ENCODE peak calls at places on chromosomes 12 and 14, in six cellular contexts. A is stimulated activated CD4-positive, alpha-beta T cell treated with anti-CD3 and anti-CD28 coated beads, Interleukin-2, amount 100 ng/mL, for 4 hours; G is endodermal cell; U is sigmoid colon; E is myocyte; O is cardiac muscle cell. J is an unnamed sample.

GRCh38 chr12:76226397-76226796 is 121.8 kb downstream of the BBS10 start:
- DNase-seq in A (no peak), G (no peak), E (no peak), O (peak; percentile 75), U (no peak), J (no peak)

GRCh38 chr14:83291716-83292115 is 1758.1 kb upstream of the SEL1L start:
- DNase-seq in G (no peak), E (no peak), U (no peak), O (no peak), A (no peak), J (no peak)

GRCh38 chr12:47770086-47770726 is 2.8 kb upstream of the SLC48A1 start:
- DNase-seq in E (no peak), O (peak; percentile 68), G (no peak), U (no peak), A (no peak), J (no peak)

GRCh38 chr14:77825895-77826519 is 26.1 kb downstream of the ADCK1 start:
- DNase-seq in U (no peak), G (no peak), O (no peak), A (no peak), E (no peak), J (no peak)

GRCh38 chr14:98964171-98964570 is 307.8 kb downstream of the BCL11B start:
- DNase-seq in U (no peak), G (no peak), E (no peak), A (no peak), O (no peak), J (no peak)

GRCh38 chr12:126159139-126159538 is 1093.9 kb downstream of the AACS start:
- DNase-seq in A (no peak), U (no peak), G (no peak), E (no peak), O (no peak), J (no peak)

GRCh38 chr12:68240975-68241374 is 12.4 kb downstream of the IL22 start:
- DNase-seq in E (peak; percentile 26), O (peak; percentile 39), G (no peak), A (peak; percentile 46), U (no peak), J (no peak)

GRCh38 chr12:75705749-75706719 is 194.6 kb upstream of the KRR1 start:
- DNase-seq in O (peak; percentile 97), E (peak; percentile 93), A (no peak), U (peak; percentile 72), G (no peak), J (no peak)

GRCh38 chr12:68224613-68225285 is 861 bp downstream of the IL26 start:
- DNase-seq in G (no peak), U (no peak), O (peak; percentile 32), A (no peak), E (no peak), J (no peak)

GRCh38 chr14:68774771-68775613 is 17.9 kb downstream of the ZFP36L1 start:
- DNase-seq in U (peak; percentile 43), E (peak; percentile 94), A (no peak), G (peak; percentile 17), O (no peak), J (no peak)

GRCh38 chr12:67701121-67701520 is 52.6 kb downstream of the DYRK2 start:
- DNase-seq in U (no peak), G (no peak), A (no peak), O (no peak), E (no peak), J (no peak)

GRCh38 chr12:111462134-111462821 is 56.6 kb downstream of the SH2B3 start:
- DNase-seq in G (no peak), A (no peak), U (no peak), O (peak; percentile 28), E (no peak), J (no peak)

GRCh38 chr12:65292241-65292640 is 13.8 kb downstream of the MSRB3 start:
- DNase-seq in O (no peak), G (no peak), E (no peak), U (no peak), A (no peak), J (no peak)

GRCh38 chr12:122395319-122395718 is 27.1 kb downstream of the CLIP1 start:
- DNase-seq in U (no peak), G (no peak), E (peak; percentile 28), A (no peak), O (peak; percentile 67), J (no peak)

GRCh38 chr12:31959051-31959700 is at the start of gene RESF1:
- DNase-seq in E (peak; percentile 90), U (peak; percentile 91), O (peak; percentile 89), A (peak; percentile 75), G (peak; percentile 98), J (peak; percentile 77)

GRCh38 chr14:38405851-38406630 is 150.1 kb upstream of the CLEC14A start:
- DNase-seq in A (no peak), O (peak; percentile 61), U (no peak), G (peak; percentile 66), E (peak; percentile 93), J (peak; percentile 99)

GRCh38 chr12:125878483-125878882 is 813.2 kb downstream of the AACS start:
- DNase-seq in G (no peak), E (no peak), U (no peak), O (no peak), A (no peak), J (no peak)

GRCh38 chr12:40215977-40216376 is 8.8 kb upstream of the LRRK2 start:
- DNase-seq in E (no peak), G (no peak), A (no peak), U (no peak), O (no peak), J (no peak)

GRCh38 chr12:57461904-57462306 is 2.3 kb downstream of the GLI1 start:
- DNase-seq in E (no peak), A (no peak), G (no peak), O (no peak), U (no peak), J (no peak)

GRCh38 chr12:124655317-124656213 is 88.2 kb upstream of the NCOR2 start:
- DNase-seq in O (peak; percentile 98), A (no peak), G (peak; percentile 97), U (peak; percentile 91), E (peak; percentile 82), J (peak; percentile 66)

GRCh38 chr12:11959117-11959823 is 111.5 kb upstream of the BCL2L14 start:
- DNase-seq in O (no peak), E (no peak), U (no peak), G (peak; percentile 67), A (no peak), J (no peak)